ENCODE peak calls at places on chromosomes 12 and 14, in four cellular contexts. I, D, J and K are unnamed samples.

GRCh38 chr12:50302686-50303085 is 19.4 kb upstream of the LIMA1 start:
- DNase-seq in I (peak; percentile 46), D (no peak), J (no peak), K (no peak)

GRCh38 chr14:42428996-42429395 is 822.3 kb downstream of the LRFN5 start:
- DNase-seq in I (no peak), D (no peak), J (no peak), K (no peak)

GRCh38 chr14:31319701-31320100 is 100.6 kb downstream of the HEATR5A start:
- DNase-seq in I (no peak), D (no peak), J (no peak), K (no peak)

GRCh38 chr12:5511256-5511643 is 79.3 kb downstream of the NTF3 start:
- DNase-seq in I (no peak), D (no peak), J (no peak), K (no peak)

GRCh38 chr14:99755629-99756603 is 37.3 kb upstream of the EML1 start:
- DNase-seq in I (peak; percentile 93), D (peak; percentile 24), J (no peak), K (no peak)

GRCh38 chr14:77498120-77498979 is at the start of gene ISM2:
- DNase-seq in I (peak; percentile 12), D (peak; percentile 44), J (peak; percentile 17), K (peak; percentile 13)

GRCh38 chr14:82667006-82667405 is 1133.4 kb upstream of the SEL1L start:
- DNase-seq in I (peak; percentile 66), D (no peak), J (no peak), K (no peak)

GRCh38 chr14:106417224-106418049 is 891.1 kb downstream of the TMEM121 start:
- DNase-seq in I (no peak), D (peak; percentile 41), J (peak; percentile 69), K (peak; percentile 78)

GRCh38 chr12:102527256-102527720 is 46.9 kb upstream of the IGF1 start:
- DNase-seq in I (peak; percentile 46), D (no peak), J (no peak), K (no peak)

GRCh38 chr12:121773011-121773777 is 20.3 kb downstream of the RHOF start:
- DNase-seq in I (peak; percentile 66), D (peak; percentile 61), J (peak; percentile 72), K (peak; percentile 81)
- H3K27ac ChIP-seq in I (no peak overlapping the region), D (no peak overlapping the region), J (no peak overlapping the region), K (no peak overlapping the region)

DNA sequence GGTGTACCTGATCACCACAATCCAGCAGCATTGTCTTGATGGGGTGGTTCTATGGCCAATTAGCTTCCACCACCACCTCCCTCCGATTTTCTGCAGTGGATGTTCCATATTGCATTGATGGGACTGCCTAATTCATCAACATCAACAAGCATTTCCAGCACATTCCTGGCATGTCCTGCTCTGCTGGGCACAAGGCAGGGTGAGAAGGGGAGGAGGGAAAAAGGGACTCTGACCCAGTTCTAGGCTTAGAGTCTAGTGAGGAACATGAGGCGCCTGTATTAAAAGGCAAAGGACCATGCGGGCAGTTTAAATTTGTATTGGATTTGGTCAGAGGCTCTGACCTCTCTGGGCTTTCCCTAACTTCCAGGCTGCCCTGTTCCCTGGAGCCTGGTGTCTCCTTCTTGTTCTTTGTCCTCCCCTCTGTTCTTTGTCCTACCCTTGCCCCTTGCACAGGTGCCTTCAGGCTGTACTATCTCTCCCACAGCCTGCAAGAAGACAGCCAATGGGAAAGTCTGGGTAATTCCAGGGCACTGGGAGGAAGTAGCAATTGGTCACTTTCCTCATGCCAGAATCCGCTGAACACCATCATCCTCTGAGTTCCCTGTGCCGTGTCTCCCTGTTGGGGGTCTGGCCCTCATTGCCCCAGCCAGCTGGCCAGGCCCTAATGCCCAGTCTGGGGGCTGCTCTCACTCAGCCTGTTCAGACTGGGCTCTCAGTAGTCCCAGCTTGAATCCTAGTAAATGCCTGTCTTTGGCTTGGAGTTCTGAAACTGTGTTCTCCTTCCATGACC is 43.3 kb downstream of the TSPAN11 start:
- DNase-seq in I (no peak), D (no peak), J (no peak), K (no peak)
- H3K27ac ChIP-seq in I (no peak overlapping the region), D (no peak overlapping the region), J (no peak overlapping the region), K (no peak overlapping the region)

DNA sequence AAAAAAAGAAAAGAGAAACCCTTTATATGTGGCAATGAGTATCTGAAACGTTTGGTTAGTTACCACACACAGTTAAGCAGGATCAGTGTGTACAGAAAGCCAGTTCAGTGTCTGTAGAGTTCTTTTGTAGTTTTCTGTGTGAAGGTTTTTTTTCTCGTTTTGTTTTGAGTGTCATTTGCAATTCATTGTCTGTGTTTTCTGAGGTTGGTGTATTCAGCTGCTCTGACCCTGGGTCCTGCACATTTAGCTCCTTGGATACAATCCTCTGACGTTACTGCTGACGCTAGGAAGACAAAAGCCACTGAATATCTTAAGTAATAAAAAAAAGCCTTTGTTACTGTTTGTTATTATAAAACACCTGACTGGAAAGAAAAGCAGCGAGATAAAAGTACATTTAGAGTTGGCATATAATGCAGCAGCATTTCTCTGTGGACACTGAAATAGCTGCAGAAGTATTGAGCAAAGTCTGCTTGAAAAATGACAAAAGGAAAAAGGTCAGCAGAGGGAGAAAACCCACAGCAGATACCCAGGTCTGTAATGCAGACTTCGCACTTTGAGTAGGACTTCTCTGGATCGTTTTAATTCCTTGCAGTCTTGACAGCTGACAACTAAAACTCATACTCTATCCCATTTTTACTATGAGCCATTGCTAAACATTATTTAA is 89.0 kb downstream of the POLR3B start:
- DNase-seq in I (no peak), D (no peak), J (no peak), K (no peak)
- H3K27ac ChIP-seq in I (no peak overlapping the region), D (no peak overlapping the region), J (no peak overlapping the region), K (no peak overlapping the region)

GRCh38 chr14:23307146-23307447 is 464 bp downstream of the BCL2L2 start:
- DNase-seq in I (no peak), D (no peak), J (no peak), K (no peak)
- H3K27ac ChIP-seq in I (peak overlapping the region; percentile 74), D (peak overlapping the region; percentile 87), J (no peak overlapping the region), K (no peak overlapping the region)